ENCODE peak calls at places on chromosomes 2 and 18, in eight cellular contexts. G is lower lobe of right lung; A is effector memory CD8-positive, alpha-beta T cell; I is fibroblast of gingiva; S is stimulated activated CD8-positive, alpha-beta memory T cell treated with anti-CD3 and anti-CD28 coated beads, Interleukin-7, amount 100 ng/mL, for 1 hour; P is stimulated activated CD4-positive, alpha-beta T cell treated with anti-CD3 and anti-CD28 coated beads, Interleukin-15, amount 100 ng/mL, for 1 hour; E is fibroblast of mammary gland; R is activated T-cell treated with anti-CD3 and anti-CD28 coated beads, Interleukin-2, amount 50 U/mL, for 72 hours. D is an unnamed sample.

GRCh38 chr2:74080346-74080745 is 67.4 kb downstream of the BOLA3 start:
- DNase-seq in E (peak), I (no peak), G (no peak), S (no peak), P (no peak), R (no peak), A (no peak), D (no peak)

GRCh38 chr2:81195017-81195773 is 890.6 kb upstream of the LRRTM1 start:
- DNase-seq in A (no peak), P (no peak), G (peak), E (no peak), S (no peak), R (no peak), I (no peak), D (no peak)

GRCh38 chr2:186853871-186854435 is 5.0 kb upstream of the ZSWIM2 start:
- DNase-seq in A (no peak), I (peak), G (no peak), E (peak), R (no peak), P (no peak), S (no peak), D (peak)

GRCh38 chr18:68925268-68925667 is 127.4 kb downstream of the CCDC102B start:
- DNase-seq in R (no peak), I (no peak), G (no peak), S (no peak), E (peak), P (no peak), A (no peak), D (no peak)

GRCh38 chr2:75489682-75490180 is 71.0 kb downstream of the EVA1A start:
- DNase-seq in S (no peak), R (no peak), A (no peak), I (no peak), G (no peak), P (no peak), E (no peak), D (no peak)

GRCh38 chr2:14427982-14428567 is 204.4 kb upstream of the LRATD1 start:
- DNase-seq in R (no peak), A (no peak), I (peak), S (no peak), E (peak), P (no peak), G (no peak), D (no peak)

GRCh38 chr2:173432049-173432754 is 77.5 kb downstream of the CDCA7 start:
- DNase-seq in R (no peak), A (no peak), E (peak), S (no peak), G (no peak), P (no peak), I (peak), D (no peak)

GRCh38 chr2:232325324-232326273 is 53.0 kb upstream of the ALPP start:
- DNase-seq in R (peak), P (no peak), S (no peak), I (no peak), A (peak), G (peak), E (peak), D (no peak)

GRCh38 chr2:98464772-98465310 is 20.2 kb downstream of the INPP4A start:
- DNase-seq in I (no peak), P (no peak), E (no peak), G (no peak), S (no peak), A (peak), R (peak), D (no peak)

GRCh38 chr2:8289111-8289510 is 392.7 kb upstream of the ID2 start:
- DNase-seq in R (no peak), E (no peak), A (no peak), S (no peak), G (no peak), I (no peak), P (no peak), D (no peak)

GRCh38 chr2:224951723-224952481 is 90.4 kb downstream of the DOCK10 start:
- DNase-seq in G (no peak), E (no peak), P (no peak), I (no peak), A (no peak), R (peak), S (no peak), D (no peak)

GRCh38 chr2:150916434-150916833 is 345.2 kb downstream of the RBM43 start:
- DNase-seq in R (no peak), S (no peak), A (no peak), P (no peak), G (no peak), I (no peak), E (no peak), D (no peak)

GRCh38 chr18:28013064-28013463 is 163.9 kb downstream of the CDH2 start:
- DNase-seq in R (no peak), I (no peak), A (no peak), E (peak), P (no peak), S (no peak), G (no peak), D (no peak)

GRCh38 chr2:197233473-197233872 is 77.1 kb downstream of the ANKRD44 start:
- DNase-seq in I (no peak), E (no peak), P (no peak), A (no peak), S (no peak), R (no peak), G (no peak), D (no peak)

GRCh38 chr2:10000541-10000940 is 42.8 kb upstream of the KLF11 start:
- DNase-seq in I (no peak), R (no peak), S (no peak), A (no peak), P (no peak), G (no peak), E (no peak), D (no peak)

GRCh38 chr2:127805491-127805890 is 5.5 kb downstream of the WDR33 start:
- DNase-seq in S (no peak), A (no peak), P (no peak), R (no peak), G (no peak), E (no peak), I (no peak), D (no peak)

GRCh38 chr18:36328916-36329315 is 31.4 kb downstream of the FHOD3 start:
- DNase-seq in I (no peak), G (no peak), R (no peak), A (no peak), P (no peak), E (no peak), S (no peak), D (no peak)

GRCh38 chr2:110858135-110858737 is 125.9 kb downstream of the ACOXL start:
- DNase-seq in R (peak), G (no peak), S (peak), A (peak), E (no peak), I (no peak), P (peak), D (no peak)

GRCh38 chr2:34486945-34487344 is 887.8 kb upstream of the FAM98A start:
- DNase-seq in G (no peak), S (no peak), E (no peak), I (no peak), A (no peak), R (no peak), P (no peak), D (no peak)

GRCh38 chr18:78777992-78778391 is 201.6 kb upstream of the SALL3 start:
- DNase-seq in I (no peak), E (no peak), G (no peak), S (no peak), P (no peak), R (no peak), A (no peak), D (no peak)

GRCh38 chr2:44450806-44451205 is 89.1 kb downstream of the CAMKMT start:
- DNase-seq in S (no peak), R (no peak), A (no peak), G (no peak), P (no peak), I (no peak), E (no peak), D (peak)

GRCh38 chr2:24785704-24786321 is 7.4 kb downstream of the PTRHD1 start:
- DNase-seq in P (no peak), R (no peak), S (no peak), E (no peak), I (no peak), A (no peak), G (peak), D (no peak)

D was measured in glomerular endothelial cell.